ENCODE peak calls at places on chromosome 9, in four cellular contexts. D is HepG2, Q is K562, P is GM12878. S is an unnamed sample.
A peak's percentile ranks its signal among the peaks of the same experiment; 100 is the strongest.

GRCh38 chr9:27528886-27529315 is 713 bp downstream of the MOB3B start:
- DNase-seq in D (no peak), Q (peak; percentile 26), P (no peak), S (peak; percentile 75)

GRCh38 chr9:86487222-86487841 is 133.1 kb upstream of the TUT7 start:
- DNase-seq in D (peak; percentile 23), Q (peak; percentile 19), P (no peak), S (peak; percentile 74)

GRCh38 chr9:131395745-131396479 is 2.0 kb downstream of the PRRC2B start:
- DNase-seq in D (no peak), Q (peak; percentile 24), P (no peak), S (no peak)

GRCh38 chr9:81671880-81672280 is 17.5 kb downstream of the TLE1 start:
- DNase-seq in D (no peak), Q (no peak), P (no peak), S (no peak)

GRCh38 chr9:75369989-75370388 is 281.7 kb downstream of the OSTF1 start:
- DNase-seq in D (no peak), Q (no peak), P (no peak), S (no peak)

GRCh38 chr9:131951905-131952304 is 127.8 kb downstream of the MED27 start:
- DNase-seq in D (no peak), Q (no peak), P (no peak), S (no peak)

GRCh38 chr9:137893670-137894069 is 16.1 kb downstream of the CACNA1B start:
- DNase-seq in D (no peak), Q (no peak), P (no peak), S (no peak)

GRCh38 chr9:33480094-33480493 is 6.4 kb upstream of the NOL6 start:
- DNase-seq in D (no peak), Q (no peak), P (no peak), S (no peak)

GRCh38 chr9:36928670-36929349 is 105.3 kb downstream of the PAX5 start:
- DNase-seq in D (no peak), Q (no peak), P (peak; percentile 64), S (no peak)

GRCh38 chr9:91746904-91747303 is 203.1 kb downstream of the ROR2 start:
- DNase-seq in D (no peak), Q (peak; percentile 58), P (no peak), S (no peak)

GRCh38 chr9:16642421-16643109 is 227.9 kb downstream of the BNC2 start:
- DNase-seq in D (no peak), Q (no peak), P (no peak), S (no peak)

GRCh38 chr9:135773094-135773493 is 71.1 kb downstream of the KCNT1 start:
- DNase-seq in D (no peak), Q (no peak), P (no peak), S (no peak)

GRCh38 chr9:26357803-26358339 is 534.7 kb downstream of the CAAP1 start:
- DNase-seq in D (no peak), Q (no peak), P (no peak), S (no peak)

GRCh38 chr9:93996863-93997262 is 41.7 kb upstream of the BARX1 start:
- DNase-seq in D (no peak), Q (no peak), P (no peak), S (peak; percentile 33)

GRCh38 chr9:93992830-93993229 is 37.7 kb upstream of the BARX1 start:
- DNase-seq in D (no peak), Q (no peak), P (no peak), S (no peak)

GRCh38 chr9:93996367-93996766 is 41.2 kb upstream of the BARX1 start:
- DNase-seq in D (no peak), Q (no peak), P (no peak), S (no peak)

GRCh38 chr9:93990448-93990847 is 35.3 kb upstream of the BARX1 start:
- DNase-seq in D (no peak), Q (no peak), P (no peak), S (no peak)

GRCh38 chr9:93994132-93994531 is 39.0 kb upstream of the BARX1 start:
- DNase-seq in D (no peak), Q (no peak), P (no peak), S (no peak)
- H3K27me3 ChIP-seq in D (no peaks in the 10 kb centered on the region), Q (no peaks in the 10 kb centered on the region), P (no peaks in the 10 kb centered on the region), S (no peaks in the 10 kb centered on the region)

DNA sequence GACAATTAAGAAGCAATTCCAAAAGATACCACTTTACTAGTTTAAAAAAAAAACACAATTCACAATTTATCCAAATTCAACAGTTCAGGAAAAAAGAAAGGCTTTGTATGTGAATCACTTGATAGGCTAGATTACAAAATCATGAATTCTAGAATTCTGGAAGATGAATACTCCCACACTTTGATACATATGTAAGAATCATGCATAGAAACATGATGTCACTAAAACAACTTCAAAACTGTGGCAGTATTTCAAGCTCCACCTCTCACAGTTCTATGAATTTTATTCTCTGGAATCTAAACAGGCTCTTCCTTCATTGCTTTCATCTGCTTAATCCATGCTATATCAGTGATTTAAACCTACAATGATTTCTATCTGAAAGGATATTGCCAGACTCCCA is 51.0 kb downstream of the GNAQ start:
- DNase-seq in D (no peak), Q (no peak), P (no peak), S (no peak)
- TF ChIP-seq JUNB in D (no peak), Q (no peak), P (no peak), S (no peak)

GRCh38 chr9:122807271-122807900 is 7.5 kb downstream of the OR1K1 start:
- DNase-seq in D (no peak), Q (no peak), P (no peak), S (no peak)
- TF ChIP-seq CREB1 in D (no peak), Q (no peak), P (no peak), S (no peak)

GRCh38 chr9:112631313-112631712 is 86.6 kb downstream of the INIP start:
- DNase-seq in D (no peak), Q (no peak), P (no peak), S (no peak)
- H3K27me3 ChIP-seq in D (no peaks in the 10 kb centered on the region), Q (no peaks in the 10 kb centered on the region), P (no peaks in the 10 kb centered on the region), S (no peaks in the 10 kb centered on the region)

GRCh38 chr9:7534211-7534935 is 265.2 kb downstream of the DMAC1 start:
- DNase-seq in D (no peak), Q (no peak), P (no peak), S (no peak)

GRCh38 chr9:7533376-7534090 is 266.0 kb downstream of the DMAC1 start:
- DNase-seq in D (no peak), Q (no peak), P (no peak), S (no peak)

GRCh38 chr9:7536310-7536939 is 263.2 kb downstream of the DMAC1 start:
- DNase-seq in D (peak; percentile 45), Q (peak; percentile 32), P (no peak), S (peak; percentile 87)
- TF ChIP-seq JUNB in D (no peak), Q (no peak), P (no peak), S (no peak)

GRCh38 chr9:19643875-19644274 is 145.0 kb downstream of the SLC24A2 start:
- DNase-seq in D (no peak), Q (no peak), P (no peak), S (no peak)

GRCh38 chr9:19641046-19641445 is 147.8 kb downstream of the SLC24A2 start:
- DNase-seq in D (no peak), Q (no peak), P (no peak), S (peak; percentile 52)

GRCh38 chr9:19640023-19640422 is 148.8 kb downstream of the SLC24A2 start:
- DNase-seq in D (no peak), Q (no peak), P (no peak), S (no peak)

GRCh38 chr9:19637084-19637483 is 151.8 kb downstream of the SLC24A2 start:
- DNase-seq in D (no peak), Q (no peak), P (no peak), S (no peak)

GRCh38 chr9:19642256-19642655 is 146.6 kb downstream of the SLC24A2 start:
- DNase-seq in D (peak; percentile 2), Q (no peak), P (no peak), S (no peak)
- TF ChIP-seq CREB1 in D (no peak), Q (no peak), P (no peak), S (no peak)

GRCh38 chr9:109639666-109640231 is 140.2 kb upstream of the PALM2AKAP2 start:
- DNase-seq in D (no peak), Q (no peak), P (no peak), S (peak; percentile 25)

GRCh38 chr9:109640232-109641078 is 139.5 kb upstream of the PALM2AKAP2 start:
- DNase-seq in D (no peak), Q (no peak), P (no peak), S (peak; percentile 78)

GRCh38 chr9:109641079-109641659 is 138.8 kb upstream of the PALM2AKAP2 start:
- DNase-seq in D (no peak), Q (no peak), P (no peak), S (no peak)
- H3K27me3 ChIP-seq in D (peaks cover 5% of the 10 kb centered on the region), Q (no peaks in the 10 kb centered on the region), P (peaks cover 5% of the 10 kb centered on the region), S (peaks cover 55% of the 10 kb centered on the region)

DNA sequence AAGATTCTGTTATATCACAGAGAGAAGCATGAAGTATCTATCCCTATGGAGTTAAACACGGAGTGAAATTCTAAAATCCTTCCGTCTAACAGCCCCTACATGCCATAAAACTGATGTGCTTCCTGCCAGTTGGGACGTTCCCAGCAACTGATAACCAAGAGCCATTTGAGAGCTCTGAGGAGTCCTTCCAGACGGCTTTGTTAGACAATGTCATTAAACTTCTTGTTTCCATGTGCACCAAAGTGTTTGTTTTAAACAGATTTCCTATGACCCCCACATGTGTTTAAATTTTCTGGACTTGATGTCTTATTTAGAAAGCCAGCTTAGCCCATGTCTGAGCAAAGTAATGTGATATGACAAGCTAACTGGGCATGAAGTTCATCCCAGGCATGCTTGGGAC is 57.2 kb upstream of the LPAR1 start:
- DNase-seq in D (no peak), Q (no peak), P (no peak), S (peak; percentile 13)
- TF ChIP-seq JUNB in D (no peak), Q (no peak), P (no peak), S (no peak)